ENCODE peak calls at places on chromosome 18, in five cellular contexts. T is HepG2, Y is MCF 10A, O is Peyer's patch, B is glutamatergic neuron. I is an unnamed sample.

GRCh38 chr18:394997-395383 is 105.5 kb downstream of the COLEC12 start:
- DNase-seq in T (no peak), Y (no peak), O (no peak), B (no peak), I (peak; percentile 100)

GRCh38 chr18:6355789-6356589 is 58.7 kb downstream of the L3MBTL4 start:
- DNase-seq in O (no peak), Y (no peak), B (no peak), T (no peak), I (no peak)

GRCh38 chr18:76621782-76622495 is 126.9 kb upstream of the ZNF516 start:
- DNase-seq in Y (no peak), O (no peak), B (no peak), T (no peak), I (peak; percentile 39)

GRCh38 chr18:24274822-24275221 is 122.8 kb downstream of the OSBPL1A start:
- DNase-seq in B (no peak), T (no peak), O (no peak), Y (no peak), I (no peak)

GRCh38 chr18:70523035-70523797 is 234.4 kb downstream of the SOCS6 start:
- DNase-seq in B (no peak), T (no peak), Y (no peak), O (no peak), I (no peak)

GRCh38 chr18:50747849-50748242 is 72.0 kb downstream of the MRO start:
- DNase-seq in B (no peak), O (no peak), Y (no peak), T (no peak), I (no peak)

GRCh38 chr18:29512203-29512602 is 1335.3 kb upstream of the CDH2 start:
- DNase-seq in T (peak; percentile 1), Y (no peak), O (no peak), B (no peak), I (no peak)

GRCh38 chr18:23451491-23451890 is 1.6 kb upstream of the RIOK3 start:
- DNase-seq in T (no peak), Y (no peak), B (no peak), O (no peak), I (no peak)

GRCh38 chr18:67730884-67731283 is 214.4 kb upstream of the DSEL start:
- DNase-seq in T (no peak), O (no peak), B (no peak), Y (peak; percentile 66), I (peak; percentile 53)

GRCh38 chr18:2935438-2936192 is 77.3 kb downstream of the LPIN2 start:
- DNase-seq in B (no peak), O (no peak), T (no peak), Y (peak; percentile 22), I (peak; percentile 73)

GRCh38 chr18:4748975-4749374 is 293.9 kb upstream of the DLGAP1 start:
- DNase-seq in O (no peak), B (no peak), T (no peak), Y (no peak), I (no peak)

GRCh38 chr18:37574113-37574512 is 8.5 kb upstream of the CELF4 start:
- DNase-seq in O (no peak), T (no peak), B (no peak), Y (peak; percentile 63), I (no peak)

GRCh38 chr18:22169889-22170420 is 566 bp downstream of the GATA6 start:
- DNase-seq in B (no peak), T (peak; percentile 7), Y (peak; percentile 51), O (no peak), I (peak; percentile 38)

GRCh38 chr18:23207191-23207955 is 72.1 kb downstream of the CABLES1 start:
- DNase-seq in Y (peak; percentile 5), O (no peak), T (peak; percentile 13), B (no peak), I (no peak)

GRCh38 chr18:35756506-35757117 is 175.1 kb downstream of the GALNT1 start:
- DNase-seq in Y (peak; percentile 68), O (peak; percentile 28), T (peak; percentile 45), B (peak; percentile 56), I (peak; percentile 57)

GRCh38 chr18:68662779-68663178 is 52.1 kb downstream of the TMX3 start:
- DNase-seq in B (no peak), Y (peak; percentile 17), O (no peak), T (no peak), I (peak; percentile 25)

GRCh38 chr18:5237083-5237722 is 40.1 kb upstream of the AKAIN1 start:
- DNase-seq in T (peak; percentile 30), Y (no peak), O (no peak), B (no peak), I (peak; percentile 13)

GRCh38 chr18:45958730-45959129 is 8.4 kb downstream of the EPG5 start:
- DNase-seq in B (no peak), Y (no peak), T (no peak), O (no peak), I (no peak)

GRCh38 chr18:69408522-69408921 is 7.8 kb downstream of the DOK6 start:
- DNase-seq in B (no peak), Y (no peak), O (no peak), T (no peak), I (no peak)

GRCh38 chr18:77635441-77635840 is 385.8 kb downstream of the GALR1 start:
- DNase-seq in T (no peak), O (no peak), Y (no peak), B (no peak), I (no peak)

GRCh38 chr18:5175378-5175777 is 21.7 kb downstream of the AKAIN1 start:
- DNase-seq in O (no peak), B (no peak), Y (no peak), T (no peak), I (no peak)

GRCh38 chr18:58960946-58961722 is 96.5 kb downstream of the ZNF532 start:
- DNase-seq in O (no peak), T (no peak), B (no peak), Y (no peak), I (no peak)

GRCh38 chr18:76678248-76678647 is 144.1 kb upstream of the ZNF236 start:
- DNase-seq in T (no peak), Y (no peak), O (no peak), B (no peak), I (no peak)

GRCh38 chr18:77702686-77703085 is 453.0 kb downstream of the GALR1 start:
- DNase-seq in T (peak; percentile 10), O (no peak), B (peak; percentile 63), Y (peak; percentile 44), I (peak; percentile 1)

GRCh38 chr18:79726721-79727120 is 47.1 kb downstream of the CTDP1 start:
- DNase-seq in B (no peak), O (no peak), T (no peak), Y (no peak), I (no peak)

GRCh38 chr18:1653873-1654272 is 749.2 kb downstream of the ADCYAP1 start:
- DNase-seq in T (no peak), O (no peak), Y (no peak), B (no peak), I (no peak)

GRCh38 chr18:5503740-5504139 is 40.1 kb downstream of the EPB41L3 start:
- DNase-seq in Y (no peak), T (no peak), B (no peak), O (no peak), I (peak; percentile 34)

GRCh38 chr18:50727721-50728470 is 91.9 kb downstream of the MRO start:
- DNase-seq in Y (no peak), T (no peak), O (no peak), B (no peak), I (no peak)

GRCh38 chr18:5317186-5317585 is 21.7 kb upstream of the ZBTB14 start:
- DNase-seq in B (no peak), O (no peak), Y (peak; percentile 67), T (no peak), I (peak; percentile 16)

GRCh38 chr18:63409301-63409700 is 13.0 kb downstream of the VPS4B start:
- DNase-seq in B (no peak), T (no peak), O (no peak), Y (peak; percentile 71), I (peak; percentile 5)

GRCh38 chr18:63412949-63413348 is 9.3 kb downstream of the VPS4B start:
- DNase-seq in Y (no peak), O (no peak), B (no peak), T (no peak), I (no peak)

GRCh38 chr18:63410792-63411191 is 11.5 kb downstream of the VPS4B start:
- DNase-seq in Y (peak; percentile 74), T (peak; percentile 67), O (no peak), B (no peak), I (peak; percentile 49)

GRCh38 chr18:63405986-63406385 is 16.3 kb downstream of the VPS4B start:
- DNase-seq in O (no peak), B (no peak), T (no peak), Y (peak; percentile 82), I (no peak)

GRCh38 chr18:63407734-63408133 is 14.5 kb downstream of the VPS4B start:
- DNase-seq in Y (no peak), B (no peak), T (no peak), O (no peak), I (no peak)
- TF ChIP-seq CTCF in Y (no peak), B (no peak), T (no peak), O (no peak), I (no peak)

DNA sequence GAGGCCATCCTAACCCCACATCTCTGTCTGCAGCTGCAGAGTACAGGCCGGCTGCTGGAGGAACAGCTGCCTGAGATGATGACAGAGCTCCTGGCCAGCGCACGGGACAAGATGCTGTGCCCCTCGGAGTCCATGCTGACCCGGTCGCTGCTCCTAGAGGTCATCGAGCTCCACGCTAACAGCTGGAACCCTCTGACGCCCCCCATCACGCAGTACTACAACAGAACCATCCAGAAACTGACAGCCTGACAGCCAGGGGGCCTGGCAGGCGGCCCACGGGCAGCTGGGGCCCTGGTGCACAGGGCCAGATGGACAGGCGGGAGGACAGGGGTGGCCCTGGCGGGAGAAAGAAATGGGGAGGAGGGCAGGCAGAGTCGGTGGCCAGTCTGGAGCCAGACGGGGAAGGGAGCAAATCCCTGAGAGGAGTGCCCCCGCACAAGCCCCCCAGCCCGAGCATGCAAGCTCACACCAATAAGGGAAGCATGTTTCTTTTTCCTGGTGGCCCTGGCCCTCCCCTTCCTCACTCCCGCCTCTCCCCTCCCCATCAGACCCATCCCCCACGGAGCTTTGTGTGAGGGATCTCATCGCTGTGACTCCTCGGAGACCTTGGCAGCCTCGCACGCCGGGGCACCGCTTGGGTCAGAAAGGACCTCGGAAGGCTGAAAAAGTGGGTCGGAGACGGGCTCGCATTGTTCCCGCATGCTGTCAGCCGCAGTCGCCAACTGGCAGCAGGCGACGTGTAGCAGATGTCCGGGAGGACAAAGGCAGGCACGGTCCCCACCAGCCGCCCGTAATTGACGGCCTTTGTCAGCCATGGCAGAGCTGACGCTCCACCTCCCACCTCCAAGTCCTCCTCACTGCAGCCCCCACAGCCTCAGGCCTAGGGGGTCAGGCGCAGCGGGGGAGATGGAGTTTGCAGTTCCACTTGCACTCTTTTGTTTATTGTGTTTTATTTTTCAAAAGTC is 91.2 kb downstream of the SMAD7 start:
- DNase-seq in Y (no peak), O (no peak), T (no peak), B (peak; percentile 89), I (no peak)
- TF ChIP-seq CTCF in Y (no peak), O (no peak), T (no peak), B (no peak), I (no peak)

DNA sequence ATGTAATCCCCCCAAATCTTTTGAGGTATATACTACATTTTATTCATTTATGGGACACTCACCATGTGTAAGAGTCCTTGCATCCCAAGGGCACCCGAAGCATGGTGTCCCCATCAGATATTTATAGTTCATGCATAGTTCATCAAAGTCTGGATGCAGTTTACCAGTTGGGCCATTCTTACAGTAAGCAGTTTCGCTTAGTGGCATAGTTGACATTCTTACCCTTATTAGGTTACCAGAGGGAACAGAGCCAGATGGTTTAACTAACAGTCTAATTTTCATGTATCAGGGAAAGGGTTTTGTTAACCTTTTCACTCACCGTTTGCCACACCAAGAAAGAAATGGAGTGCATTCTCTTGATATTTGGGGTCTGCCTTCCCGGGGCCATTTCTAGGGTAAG is 7.1 kb downstream of the ZNF407 start:
- DNase-seq in B (no peak), Y (no peak), T (no peak), O (no peak), I (peak; percentile 72)
- TF ChIP-seq CTCF in B (no peak), Y (no peak), T (no peak), O (no peak), I (no peak)

GRCh38 chr18:25962176-25962575 is 128.2 kb downstream of the SS18 start:
- DNase-seq in B (no peak), T (no peak), Y (no peak), O (no peak), I (no peak)
- TF ChIP-seq CTCF in B (no peak), T (no peak), Y (no peak), O (no peak), I (no peak)